ENCODE peak calls at places on chromosomes 6 and 20, in six cellular contexts. V is left colon; C is GM06990; F is CD4-positive, CD25-positive, alpha-beta regulatory T cell; Q is HuH-7.5; Y is HTR-8/SVneo. O is an unnamed sample.

GRCh38 chr6:168243812-168244376 is 75.7 kb downstream of the DACT2 start:
- DNase-seq in V (no peak), C (no peak), F (peak; percentile 6), Q (no peak), Y (no peak), O (no peak)

GRCh38 chr6:163381118-163381751 is 33.3 kb upstream of the QKI start:
- DNase-seq in V (no peak), C (no peak), F (no peak), Q (no peak), Y (no peak), O (no peak)

GRCh38 chr6:12369781-12370262 is 79.7 kb downstream of the EDN1 start:
- DNase-seq in V (no peak), C (peak; percentile 68), F (no peak), Q (no peak), Y (no peak), O (no peak)

GRCh38 chr6:125789576-125790402 is 971 bp upstream of the NCOA7 start:
- DNase-seq in V (peak; percentile 55), C (peak; percentile 59), F (peak; percentile 68), Q (no peak), Y (no peak), O (peak; percentile 43)

GRCh38 chr6:69796081-69796626 is 656 bp downstream of the LMBRD1 start:
- DNase-seq in V (no peak), C (no peak), F (peak; percentile 78), Q (peak; percentile 12), Y (peak; percentile 9), O (peak; percentile 31)

GRCh38 chr20:63095718-63096654 is 89.2 kb upstream of the BHLHE23 start:
- DNase-seq in V (peak; percentile 28), C (no peak), F (no peak), Q (no peak), Y (no peak), O (no peak)

GRCh38 chr6:93416575-93417420 is 2.6 kb downstream of the EPHA7 start:
- DNase-seq in V (peak; percentile 11), C (no peak), F (no peak), Q (peak; percentile 16), Y (no peak), O (peak; percentile 7)

GRCh38 chr6:11236351-11236750 is 3.9 kb upstream of the NEDD9 start:
- DNase-seq in V (no peak), C (peak; percentile 49), F (peak; percentile 81), Q (no peak), Y (peak; percentile 13), O (peak; percentile 53)

GRCh38 chr6:30696432-30696831 is 5.6 kb upstream of the NRM start:
- DNase-seq in V (no peak), C (no peak), F (no peak), Q (no peak), Y (no peak), O (no peak)

GRCh38 chr6:44269921-44270525 is at the start of gene TMEM151B:
- DNase-seq in V (no peak), C (no peak), F (no peak), Q (no peak), Y (no peak), O (no peak)

GRCh38 chr6:158611600-158612041 is 32.9 kb downstream of the DYNLT1 start:
- DNase-seq in V (no peak), C (no peak), F (no peak), Q (no peak), Y (no peak), O (no peak)

O was measured in GM13976.